ENCODE peak calls at places on chromosome 9, in five cellular contexts. A is cardiac fibroblast, D is foreskin fibroblast, X is transverse colon, N is cardiac muscle cell. S is an unnamed sample.

GRCh38 chr9:20312732-20313131 is 309.6 kb downstream of the MLLT3 start:
- DNase-seq in D (peak; percentile 41), N (no peak), X (no peak), A (peak; percentile 67), S (no peak)

GRCh38 chr9:89011683-89012082 is 20.4 kb downstream of the S1PR3 start:
- DNase-seq in D (no peak), X (no peak), N (no peak), A (no peak), S (no peak)

GRCh38 chr9:120913673-120914266 is 12.8 kb downstream of the TRAF1 start:
- DNase-seq in A (no peak), D (no peak), X (no peak), N (no peak), S (no peak)

GRCh38 chr9:35606138-35606504 is 1.1 kb downstream of the TESK1 start:
- DNase-seq in X (no peak), A (peak; percentile 11), D (no peak), N (no peak), S (no peak)

GRCh38 chr9:97046228-97046627 is 7.3 kb upstream of the CTSV start:
- DNase-seq in N (peak; percentile 7), D (no peak), A (peak; percentile 21), X (peak; percentile 75), S (peak; percentile 80)

GRCh38 chr9:110427497-110428104 is 89.9 kb upstream of the TXNDC8 start:
- DNase-seq in D (peak; percentile 23), X (peak; percentile 69), N (peak; percentile 52), A (peak; percentile 63), S (peak; percentile 71)

GRCh38 chr9:108468364-108468763 is 387.4 kb downstream of the ACTL7B start:
- DNase-seq in N (peak; percentile 41), D (peak; percentile 39), A (peak; percentile 61), X (peak; percentile 38), S (no peak)

GRCh38 chr9:121440265-121440664 is 59.4 kb downstream of the GGTA1 start:
- DNase-seq in N (peak; percentile 51), A (peak; percentile 62), D (no peak), X (no peak), S (no peak)

GRCh38 chr9:128912270-128912853 is 8.4 kb upstream of the PHYHD1 start:
- DNase-seq in X (no peak), N (peak; percentile 68), D (peak; percentile 91), A (peak; percentile 93), S (peak; percentile 76)
- H3K4me3 ChIP-seq in X (no peak overlapping the region), N (no peak overlapping the region), D (no peak overlapping the region), A (no peak overlapping the region), S (peak overlapping the region; percentile 5)

DNA sequence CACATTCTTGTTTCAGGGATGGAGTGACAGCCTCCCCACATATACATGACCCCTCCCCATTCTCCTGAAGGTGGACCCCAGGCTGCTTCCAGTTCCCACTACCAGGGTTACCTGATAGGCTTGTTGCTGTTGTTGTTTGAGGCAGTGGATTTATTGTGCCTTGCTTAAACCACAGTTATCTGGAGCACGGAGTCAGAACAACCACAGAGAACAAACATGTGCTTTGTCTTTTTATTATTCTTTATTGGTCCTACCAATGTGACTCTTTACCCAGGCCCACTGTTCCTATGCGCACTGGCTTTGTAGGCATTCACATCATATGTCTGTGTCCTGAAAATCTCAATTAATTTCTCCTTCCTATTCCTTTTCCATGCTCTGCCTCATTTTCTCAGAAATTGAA is 41.2 kb upstream of the IPPK start:
- DNase-seq in D (no peak), X (no peak), A (no peak), N (no peak), S (no peak)
- H3K4me3 ChIP-seq in D (no peak overlapping the region), X (no peak overlapping the region), A (no peak overlapping the region), N (no peak overlapping the region), S (no peak overlapping the region)

GRCh38 chr9:5715548-5716127 is 86.7 kb downstream of the RIC1 start:
- DNase-seq in N (no peak), D (no peak), X (no peak), A (no peak), S (no peak)
- H3K4me3 ChIP-seq in N (no peak overlapping the region), D (no peak overlapping the region), X (no peak overlapping the region), A (no peak overlapping the region), S (no peak overlapping the region)

GRCh38 chr9:129282308-129283211 is 104.5 kb upstream of the IER5L start:
- DNase-seq in N (no peak), X (peak; percentile 5), A (no peak), D (no peak), S (peak; percentile 72)
- H3K4me3 ChIP-seq in N (no peak overlapping the region), X (peak overlapping the region; percentile 6), A (no peak overlapping the region), D (no peak overlapping the region), S (peak overlapping the region; percentile 60)

DNA sequence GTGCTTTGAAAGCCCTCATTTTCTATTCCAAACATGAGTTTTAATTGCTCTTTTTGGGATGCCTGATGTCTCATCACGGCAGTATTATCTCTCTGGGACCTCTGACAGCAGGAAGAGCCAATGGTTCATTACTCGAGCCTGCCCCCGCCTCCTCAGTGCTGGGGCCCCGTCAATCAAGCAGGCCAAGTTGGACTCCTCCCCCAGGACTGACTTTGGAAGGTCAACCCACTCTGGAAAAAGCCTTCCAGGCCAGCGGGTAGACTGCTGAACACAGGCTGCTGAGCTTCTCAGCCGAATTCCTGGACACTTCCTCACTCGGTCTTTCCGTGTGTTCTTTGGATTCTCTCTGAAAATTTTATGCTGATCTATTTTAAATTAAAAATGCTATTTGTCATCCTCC is 9.5 kb upstream of the BARHL1 start:
- DNase-seq in X (no peak), N (peak; percentile 42), A (peak; percentile 26), D (peak; percentile 21), S (no peak)
- H3K4me3 ChIP-seq in X (no peak overlapping the region), N (no peak overlapping the region), A (no peak overlapping the region), D (no peak overlapping the region), S (no peak overlapping the region)

GRCh38 chr9:90965141-90965910 is 163.7 kb downstream of the SYK start:
- DNase-seq in A (no peak), N (peak; percentile 18), X (no peak), D (no peak), S (no peak)
- H3K4me3 ChIP-seq in A (no peak overlapping the region), N (no peak overlapping the region), X (no peak overlapping the region), D (no peak overlapping the region), S (no peak overlapping the region)

S was measured in upper lobe of right lung.